ENCODE peak calls at places on chromosomes 12 and 14, in five cellular contexts. K is astrocyte of the spinal cord, V is SK-N-SH, L is pancreas, A is cardiac fibroblast. E is an unnamed sample.

GRCh38 chr14:80636071-80636470 is 305.5 kb downstream of the CEP128 start:
- DNase-seq in L (no peak), A (peak), V (no peak), K (no peak), E (peak)

GRCh38 chr12:101490286-101490920 is 15.3 kb downstream of the SPIC start:
- DNase-seq in K (no peak), V (no peak), A (no peak), L (peak), E (no peak)

GRCh38 chr12:12804011-12804410 is 9.1 kb upstream of the DDX47 start:
- DNase-seq in A (no peak), K (peak), V (no peak), L (no peak), E (no peak)

GRCh38 chr14:22554706-22555572 is 34.1 kb downstream of the DAD1 start:
- DNase-seq in K (no peak), V (no peak), A (no peak), L (no peak), E (no peak)

GRCh38 chr12:43921666-43922337 is 85.9 kb downstream of the TMEM117 start:
- DNase-seq in V (no peak), L (no peak), K (peak), A (no peak), E (peak)

GRCh38 chr12:19846561-19846960 is 407.3 kb downstream of the AEBP2 start:
- DNase-seq in L (no peak), V (no peak), A (peak), K (peak), E (peak)

GRCh38 chr14:30798516-30798915 is 75.8 kb upstream of the COCH start:
- DNase-seq in A (no peak), V (no peak), L (no peak), K (no peak), E (no peak)

GRCh38 chr12:95213928-95214327 is 3.3 kb downstream of the FGD6 start:
- DNase-seq in K (no peak), L (peak), V (no peak), A (no peak), E (no peak)

GRCh38 chr14:98233656-98234055 is 1038.3 kb downstream of the BCL11B start:
- DNase-seq in L (no peak), A (no peak), K (no peak), V (no peak), E (no peak)

DNA sequence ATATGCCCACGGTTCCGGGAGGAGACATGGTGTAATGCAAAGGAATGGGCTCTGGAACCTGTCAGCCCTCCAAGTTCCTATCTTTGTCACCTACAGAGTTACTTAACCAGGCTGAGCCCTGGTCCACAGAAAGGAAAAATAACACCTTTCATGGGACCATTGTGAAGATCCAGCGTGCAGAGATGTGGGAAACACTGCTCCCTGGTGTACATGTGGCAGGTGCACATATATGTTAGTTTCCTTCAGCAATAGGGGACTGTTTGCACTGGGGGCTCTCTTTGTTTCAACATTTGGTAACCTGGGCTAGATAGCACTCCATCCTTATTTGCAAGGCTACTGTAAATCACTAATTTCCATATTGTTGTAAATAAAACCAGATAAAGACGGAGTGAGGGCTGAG is 72.3 kb downstream of the ANO2 start:
- DNase-seq in V (no peak), A (no peak), K (peak), L (no peak), E (peak)
- TF ChIP-seq CTCF in V (peak), A (no peak), K (peak), L (no peak), E (peak)

GRCh38 chr14:104971447-104972240 is 6.5 kb downstream of the AHNAK2 start:
- DNase-seq in V (no peak), K (no peak), L (no peak), A (no peak), E (no peak)
- H3K4me3 ChIP-seq in V (no peak), K (no peak), L (no peak), A (no peak), E (no peak)

GRCh38 chr14:105282098-105282725 is 18.6 kb downstream of the BRF1 start:
- DNase-seq in A (no peak), K (no peak), V (no peak), L (peak), E (no peak)
- TF ChIP-seq CTCF in A (no peak), K (no peak), V (no peak), L (no peak), E (no peak)

GRCh38 chr12:50933459-50934124 is 18.8 kb upstream of the HIGD1C start:
- DNase-seq in K (no peak), A (peak), V (no peak), L (no peak), E (no peak)
- H3K4me3 ChIP-seq in K (no peak), A (no peak), V (no peak), L (no peak), E (no peak)

E was measured in brain microvascular endothelial cell.